ENCODE peak calls at places on chromosomes 11 and 22, in five cellular contexts. Z, P, O, E and V are unnamed samples.
A peak's percentile ranks its signal among the peaks of the same experiment; 100 is the strongest.

GRCh38 chr11:23359297-23359696 is 499.0 kb upstream of the CCDC179 start:
- DNase-seq in Z (no peak), E (peak; percentile 29), P (no peak), O (no peak), V (no peak)

GRCh38 chr11:118003021-118003423 is 16.8 kb downstream of the IL10RA start:
- DNase-seq in E (peak; percentile 9), Z (no peak), P (no peak), O (no peak), V (peak; percentile 83)

GRCh38 chr11:108938604-108939003 is 273.7 kb downstream of the DDX10 start:
- DNase-seq in Z (no peak), O (no peak), P (no peak), E (no peak), V (no peak)

GRCh38 chr11:795638-796564 is 2.2 kb downstream of the SLC25A22 start:
- DNase-seq in O (peak; percentile 91), Z (peak; percentile 69), P (peak; percentile 57), E (peak; percentile 81), V (peak; percentile 94)

GRCh38 chr22:25448435-25449051 is 115.9 kb upstream of the GRK3 start:
- DNase-seq in Z (no peak), P (peak; percentile 25), E (no peak), O (no peak), V (no peak)

GRCh38 chr22:30047364-30047738 is 32.9 kb upstream of the HORMAD2 start:
- DNase-seq in P (peak; percentile 72), O (peak; percentile 13), E (no peak), Z (peak; percentile 36), V (no peak)

GRCh38 chr22:46417769-46418168 is 82.3 kb downstream of the TRMU start:
- DNase-seq in O (no peak), P (no peak), Z (no peak), E (no peak), V (no peak)

GRCh38 chr11:32430586-32431357 is 4.6 kb downstream of the WT1 start:
- DNase-seq in E (no peak), O (no peak), P (peak; percentile 78), Z (no peak), V (peak; percentile 72)

GRCh38 chr11:108398439-108398838 is 68.9 kb downstream of the C11orf65 start:
- DNase-seq in O (no peak), P (no peak), E (no peak), Z (no peak), V (no peak)

GRCh38 chr11:33001281-33001680 is 14.4 kb upstream of the DEPDC7 start:
- DNase-seq in P (no peak), E (no peak), O (no peak), Z (no peak), V (no peak)

GRCh38 chr11:6544921-6545850 is 48.1 kb downstream of the DNHD1 start:
- DNase-seq in O (no peak), E (no peak), Z (no peak), P (no peak), V (peak; percentile 40)

GRCh38 chr22:23258826-23259170 is 78.5 kb downstream of the BCR start:
- DNase-seq in O (no peak), E (no peak), P (no peak), Z (no peak), V (no peak)

GRCh38 chr11:65291613-65292012 is 23.1 kb upstream of the CDC42EP2 start:
- DNase-seq in O (no peak), P (no peak), Z (no peak), E (no peak), V (no peak)

GRCh38 chr11:126149759-126150236 is 61.7 kb downstream of the RPUSD4 start:
- DNase-seq in Z (no peak), O (peak; percentile 46), E (no peak), P (no peak), V (peak; percentile 71)

GRCh38 chr11:74017631-74018030 is 8.7 kb upstream of the UCP3 start:
- DNase-seq in P (no peak), Z (no peak), O (no peak), E (no peak), V (no peak)

GRCh38 chr22:25419247-25420113 is 145.0 kb upstream of the GRK3 start:
- DNase-seq in O (peak; percentile 77), P (no peak), E (peak; percentile 38), Z (no peak), V (no peak)

GRCh38 chr11:130894322-130895025 is 21.8 kb downstream of the SNX19 start:
- DNase-seq in E (peak; percentile 74), Z (peak; percentile 76), O (peak; percentile 88), P (peak; percentile 94), V (peak; percentile 84)

GRCh38 chr11:134071306-134071705 is 2.4 kb downstream of the JAM3 start:
- DNase-seq in E (no peak), Z (no peak), P (no peak), O (no peak), V (no peak)

GRCh38 chr11:111406589-111406988 is 27.5 kb upstream of the POU2AF1 start:
- DNase-seq in O (no peak), E (no peak), P (no peak), Z (no peak), V (no peak)

GRCh38 chr11:117551761-117552343 is 224.2 kb downstream of the CEP164 start:
- DNase-seq in E (no peak), O (no peak), Z (no peak), P (no peak), V (no peak)

GRCh38 chr11:94025695-94026394 is 4.7 kb downstream of the HEPHL1 start:
- DNase-seq in O (no peak), E (no peak), Z (no peak), P (no peak), V (no peak)

GRCh38 chr11:63459586-63459985 is 31.4 kb downstream of the PLAAT5 start:
- DNase-seq in P (peak; percentile 25), E (no peak), Z (no peak), O (no peak), V (no peak)

GRCh38 chr11:120211522-120212258 is 858 bp downstream of the OAF start:
- DNase-seq in P (no peak), O (no peak), Z (no peak), E (no peak), V (no peak)

GRCh38 chr22:32777997-32778396 is 23.5 kb upstream of the TIMP3 start:
- DNase-seq in Z (no peak), O (no peak), P (no peak), E (no peak), V (no peak)

GRCh38 chr22:24423519-24424000 is 3.8 kb upstream of the ADORA2A start:
- DNase-seq in E (peak; percentile 56), Z (no peak), O (peak; percentile 72), P (peak; percentile 70), V (peak; percentile 95)

GRCh38 chr11:15770798-15771414 is 585.4 kb downstream of the SOX6 start:
- DNase-seq in O (no peak), E (peak; percentile 40), Z (no peak), P (peak; percentile 77), V (no peak)

GRCh38 chr11:78039919-78040671 is 17.0 kb upstream of the KCTD14 start:
- DNase-seq in P (no peak), Z (peak; percentile 8), E (peak; percentile 79), O (peak; percentile 81), V (peak; percentile 79)

GRCh38 chr11:13928566-13929251 is 33.8 kb upstream of the SPON1 start:
- DNase-seq in E (no peak), P (no peak), Z (no peak), O (no peak), V (no peak)

GRCh38 chr11:64989416-64989815 is 7.4 kb downstream of the BATF2 start:
- DNase-seq in E (no peak), O (no peak), P (no peak), Z (no peak), V (peak; percentile 78)

GRCh38 chr22:42509548-42509947 is 10.0 kb downstream of the RRP7A start:
- DNase-seq in E (no peak), O (no peak), P (no peak), Z (no peak), V (no peak)
- H3K27ac ChIP-seq in E (no peak overlapping the region), O (no peak overlapping the region), P (no peak overlapping the region), Z (no peak overlapping the region), V (no peak overlapping the region)

GRCh38 chr22:29030618-29031235 is 30.9 kb downstream of the C22orf31 start:
- DNase-seq in Z (peak; percentile 77), E (peak; percentile 84), O (peak; percentile 89), P (peak; percentile 86), V (peak; percentile 80)

GRCh38 chr22:29031236-29031982 is 30.2 kb downstream of the C22orf31 start:
- DNase-seq in Z (peak; percentile 39), E (peak; percentile 40), P (peak; percentile 82), O (peak; percentile 87), V (no peak)

GRCh38 chr22:29032584-29032983 is 29.0 kb downstream of the C22orf31 start:
- DNase-seq in O (no peak), P (no peak), E (no peak), Z (no peak), V (no peak)

GRCh38 chr22:29030016-29030617 is 31.5 kb downstream of the C22orf31 start:
- DNase-seq in E (no peak), P (peak; percentile 29), Z (no peak), O (no peak), V (no peak)

DNA sequence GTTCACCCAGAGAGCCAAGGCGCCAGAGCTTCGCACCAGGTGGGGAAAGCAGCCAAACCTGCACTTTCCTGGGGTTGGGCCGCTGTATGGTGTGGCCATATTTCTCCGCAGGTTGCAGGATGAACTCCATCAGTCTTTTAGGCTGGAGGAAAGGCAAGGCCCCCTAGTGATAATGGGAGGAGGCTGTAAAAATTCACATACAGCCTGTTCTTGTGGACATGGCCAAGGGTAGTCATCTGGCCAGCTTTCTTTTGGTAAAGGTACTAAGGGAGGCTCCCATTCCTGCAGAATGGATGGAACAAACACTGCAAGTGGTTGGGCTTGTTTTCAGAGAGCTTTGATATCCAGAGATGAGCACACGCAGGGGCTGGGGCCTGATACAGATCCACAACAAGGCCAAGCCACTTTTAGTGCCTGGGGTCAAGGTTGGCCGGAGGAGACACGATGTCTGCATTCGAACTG is 29.6 kb downstream of the C22orf31 start:
- DNase-seq in O (no peak), E (no peak), Z (no peak), P (peak; percentile 37), V (no peak)
- TF ChIP-seq CTCF in O (no peak), E (no peak), Z (no peak), P (peak; percentile 13), V (no peak)

DNA sequence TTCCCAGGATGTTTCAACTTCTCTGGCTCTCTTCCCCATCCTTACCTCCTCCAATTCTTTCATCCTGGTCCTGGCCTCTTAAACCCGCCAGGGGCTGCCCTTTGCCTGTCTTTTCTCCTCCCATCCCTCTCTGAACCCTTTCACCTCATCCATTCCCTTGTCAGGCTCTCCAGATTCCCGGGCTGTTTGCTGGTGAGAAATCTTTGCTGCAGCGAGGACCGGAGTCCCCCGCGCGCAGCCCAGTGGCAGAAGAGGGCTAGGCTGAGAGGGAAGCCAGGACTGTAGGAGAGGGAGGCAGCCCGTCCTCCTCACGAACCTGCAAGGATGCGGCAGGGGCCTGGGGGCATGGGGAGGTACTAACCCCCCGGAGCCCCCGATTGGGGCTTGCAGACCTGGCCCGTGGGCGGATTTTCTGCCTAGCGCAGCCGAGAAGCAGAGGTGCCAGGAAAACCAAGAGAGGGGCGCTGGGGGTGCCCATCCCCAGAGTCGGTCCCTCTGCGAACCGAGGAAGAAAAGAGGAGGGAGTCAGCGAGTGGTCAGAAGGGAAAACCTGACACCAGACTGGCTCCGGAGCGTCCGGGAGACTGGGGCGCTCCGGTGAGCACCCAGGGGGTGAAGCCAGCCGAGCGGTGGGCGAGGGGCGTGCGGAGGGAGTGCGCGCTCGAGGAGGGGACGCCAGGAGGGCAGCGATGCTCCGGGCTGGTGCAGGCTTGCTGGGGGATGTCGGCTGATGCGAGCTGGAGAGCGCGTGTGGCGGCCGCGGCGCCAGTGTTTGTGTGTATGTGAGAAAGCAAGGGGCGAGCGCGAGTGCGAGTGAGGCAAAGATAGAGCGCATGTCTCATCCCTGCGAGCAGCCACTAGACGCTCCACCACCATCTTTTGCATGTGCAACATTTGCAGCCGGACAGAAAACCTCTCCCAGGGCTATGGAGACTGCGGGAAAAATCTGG is at the start of gene GRIA4:
- DNase-seq in E (no peak), O (peak; percentile 75), Z (no peak), P (peak; percentile 74), V (peak; percentile 73)
- TF ChIP-seq POLR2AphosphoS5 in E (no peak), O (no peak), Z (no peak), P (no peak), V (no peak)

GRCh38 chr11:72648737-72649136 is 25.5 kb downstream of the PDE2A start:
- DNase-seq in E (no peak), Z (no peak), O (no peak), P (no peak), V (no peak)
- H3K27ac ChIP-seq in E (no peak overlapping the region), Z (no peak overlapping the region), O (no peak overlapping the region), P (no peak overlapping the region), V (no peak overlapping the region)